ENCODE peak calls at places on chromosomes 5 and 9, in four cellular contexts. F is amniotic stem cell; P is stimulated activated naive B cell treated with anti-CD40 and anti-IgM and Interleukin-4, amounts not matched to agents 10 μg/mL and 1 μg/mL and 100 μg/mL, for 72 hours; Y is epithelial cell of prostate. E is an unnamed sample.

GRCh38 chr9:18721267-18722079 is 247.5 kb downstream of the ADAMTSL1 start:
- DNase-seq in Y (no peak), P (no peak), F (peak), E (no peak)

GRCh38 chr9:120531683-120532300 is 48.2 kb downstream of the CDK5RAP2 start:
- DNase-seq in P (no peak), F (no peak), Y (no peak), E (peak)

GRCh38 chr9:136886610-136887597 is 588 bp downstream of the TRAF2 start:
- DNase-seq in F (no peak), Y (no peak), P (peak), E (no peak)

GRCh38 chr9:119369670-119370366 is 583 bp upstream of the BRINP1 start:
- DNase-seq in F (no peak), P (no peak), Y (no peak), E (no peak)

GRCh38 chr9:20544953-20545622 is 77.2 kb downstream of the MLLT3 start:
- DNase-seq in P (no peak), F (no peak), Y (no peak), E (no peak)

GRCh38 chr5:99034336-99034735 is 105.5 kb upstream of the CHD1 start:
- DNase-seq in F (no peak), P (no peak), Y (no peak), E (no peak)

GRCh38 chr5:16600397-16600796 is 16.4 kb downstream of the RETREG1 start:
- DNase-seq in F (no peak), Y (no peak), P (no peak), E (no peak)

GRCh38 chr5:21199087-21199486 is 1211.1 kb upstream of the CDH18 start:
- DNase-seq in P (no peak), Y (no peak), F (no peak), E (no peak)

GRCh38 chr9:70256123-70256551 is 2.6 kb upstream of the SMC5 start:
- DNase-seq in Y (no peak), F (no peak), P (no peak), E (peak)

GRCh38 chr5:176653401-176653800 is 6.1 kb downstream of the TSPAN17 start:
- DNase-seq in F (no peak), Y (peak), P (peak), E (no peak)

GRCh38 chr5:56328753-56329560 is 95.8 kb upstream of the ANKRD55 start:
- DNase-seq in F (peak), Y (no peak), P (peak), E (peak)

GRCh38 chr5:62779010-62779422 is 200.4 kb downstream of the LRRC70 start:
- DNase-seq in Y (no peak), F (peak), P (peak), E (peak)

GRCh38 chr5:135486679-135487395 is 34.7 kb upstream of the TIFAB start:
- DNase-seq in F (no peak), Y (no peak), P (no peak), E (no peak)

GRCh38 chr9:133784731-133785561 is 46.8 kb upstream of the SARDH start:
- DNase-seq in Y (no peak), F (no peak), P (no peak), E (no peak)

GRCh38 chr5:97157689-97158088 is 15.3 kb upstream of the LIX1 start:
- DNase-seq in Y (no peak), F (no peak), P (no peak), E (no peak)

GRCh38 chr5:80959768-80960442 is at the start of gene RASGRF2:
- DNase-seq in F (peak), Y (no peak), P (no peak), E (no peak)

GRCh38 chr9:107696302-107696701 is 206.7 kb upstream of the KLF4 start:
- DNase-seq in F (no peak), Y (no peak), P (no peak), E (no peak)

GRCh38 chr5:52841114-52841513 is 53.4 kb downstream of the ITGA1 start:
- DNase-seq in Y (no peak), F (no peak), P (no peak), E (no peak)

GRCh38 chr5:180495292-180495691 is 1.1 kb downstream of the CNOT6 start:
- DNase-seq in P (no peak), Y (no peak), F (no peak), E (no peak)

GRCh38 chr5:148912714-148913398 is 86.4 kb downstream of the ADRB2 start:
- DNase-seq in F (peak), P (no peak), Y (peak), E (peak)

GRCh38 chr5:168339151-168340140 is 48.0 kb downstream of the WWC1 start:
- DNase-seq in F (no peak), P (no peak), Y (no peak), E (no peak)

GRCh38 chr9:129548571-129549135 is 72.2 kb downstream of the C9orf50 start:
- DNase-seq in Y (no peak), F (no peak), P (no peak), E (no peak)

GRCh38 chr5:91541696-91542095 is 158.6 kb upstream of the ARRDC3 start:
- DNase-seq in Y (peak), F (peak), P (no peak), E (peak)

GRCh38 chr9:93828331-93829097 is 126.6 kb downstream of the BARX1 start:
- DNase-seq in P (no peak), F (no peak), Y (no peak), E (no peak)

GRCh38 chr5:80615266-80615914 is 39.1 kb upstream of the MSH3 start:
- DNase-seq in P (no peak), Y (no peak), F (no peak), E (no peak)

GRCh38 chr9:110842976-110843375 is 174.4 kb downstream of the MUSK start:
- DNase-seq in F (no peak), P (no peak), Y (no peak), E (no peak)

GRCh38 chr9:88238281-88238571 is 100.0 kb upstream of the SPATA31C2 start:
- DNase-seq in Y (no peak), P (no peak), F (no peak), E (no peak)

GRCh38 chr5:123945548-123945947 is 433.6 kb downstream of the CSNK1G3 start:
- DNase-seq in Y (no peak), P (no peak), F (no peak), E (no peak)

GRCh38 chr5:360277-361027 is 38.9 kb downstream of the AHRR start:
- DNase-seq in Y (no peak), F (no peak), P (no peak), E (no peak)

GRCh38 chr5:170628691-170629565 is 125.1 kb downstream of the KCNIP1 start:
- DNase-seq in P (no peak), F (no peak), Y (no peak), E (no peak)

GRCh38 chr9:4371108-4371507 is 71.2 kb upstream of the GLIS3 start:
- DNase-seq in F (peak), P (no peak), Y (peak), E (peak)